ENCODE peak calls at places on chromosome 9, in seven cellular contexts. One of them, this sample, is unnamed.

GRCh38 chr9:137441289-137441934 is at the start of gene ENTPD8:
- DNase-seq in T-helper 1 cell: no peak
- DNase-seq in naive B cell: no peak
- DNase-seq in stimulated activated CD4-positive, alpha-beta T cell treated with anti-CD3 and anti-CD28 coated beads, Interleukin-1b, Interleukin-23, amount 100 ng/mL, for 24 hours: no peak
- DNase-seq in midbrain: no peak
- DNase-seq in fibroblast of the conjunctiva: no peak
- DNase-seq in transverse colon: peak; percentile 89
- DNase-seq in this sample: no peak

GRCh38 chr9:131410051-131410491 is 16.2 kb downstream of the PRRC2B start:
- DNase-seq in T-helper 1 cell: no peak
- DNase-seq in naive B cell: no peak
- DNase-seq in stimulated activated CD4-positive, alpha-beta T cell treated with anti-CD3 and anti-CD28 coated beads, Interleukin-1b, Interleukin-23, amount 100 ng/mL, for 24 hours: no peak
- DNase-seq in midbrain: no peak
- DNase-seq in fibroblast of the conjunctiva: no peak
- DNase-seq in transverse colon: no peak
- DNase-seq in this sample: no peak

GRCh38 chr9:22976454-22976853 is 529.8 kb downstream of the DMRTA1 start:
- DNase-seq in T-helper 1 cell: no peak
- DNase-seq in naive B cell: no peak
- DNase-seq in stimulated activated CD4-positive, alpha-beta T cell treated with anti-CD3 and anti-CD28 coated beads, Interleukin-1b, Interleukin-23, amount 100 ng/mL, for 24 hours: no peak
- DNase-seq in midbrain: no peak
- DNase-seq in fibroblast of the conjunctiva: no peak
- DNase-seq in transverse colon: no peak
- DNase-seq in this sample: no peak

GRCh38 chr9:34171753-34172535 is 6.9 kb upstream of the UBAP1 start:
- DNase-seq in T-helper 1 cell: peak; percentile 26
- DNase-seq in naive B cell: peak; percentile 77
- DNase-seq in stimulated activated CD4-positive, alpha-beta T cell treated with anti-CD3 and anti-CD28 coated beads, Interleukin-1b, Interleukin-23, amount 100 ng/mL, for 24 hours: no peak
- DNase-seq in midbrain: peak; percentile 15
- DNase-seq in fibroblast of the conjunctiva: no peak
- DNase-seq in transverse colon: peak; percentile 32
- DNase-seq in this sample: no peak

GRCh38 chr9:36008774-36009300 is 27.9 kb upstream of the RECK start:
- DNase-seq in T-helper 1 cell: peak; percentile 49
- DNase-seq in naive B cell: peak; percentile 29
- DNase-seq in stimulated activated CD4-positive, alpha-beta T cell treated with anti-CD3 and anti-CD28 coated beads, Interleukin-1b, Interleukin-23, amount 100 ng/mL, for 24 hours: peak; percentile 26
- DNase-seq in midbrain: peak; percentile 56
- DNase-seq in fibroblast of the conjunctiva: peak; percentile 53
- DNase-seq in transverse colon: peak; percentile 74
- DNase-seq in this sample: peak; percentile 77

GRCh38 chr9:134982311-134982710 is 64.6 kb upstream of the FCN1 start:
- DNase-seq in T-helper 1 cell: no peak
- DNase-seq in naive B cell: no peak
- DNase-seq in stimulated activated CD4-positive, alpha-beta T cell treated with anti-CD3 and anti-CD28 coated beads, Interleukin-1b, Interleukin-23, amount 100 ng/mL, for 24 hours: no peak
- DNase-seq in midbrain: no peak
- DNase-seq in fibroblast of the conjunctiva: no peak
- DNase-seq in transverse colon: no peak
- DNase-seq in this sample: no peak

GRCh38 chr9:107491081-107492053 is 1.8 kb upstream of the KLF4 start:
- DNase-seq in T-helper 1 cell: no peak
- DNase-seq in naive B cell: peak; percentile 26
- DNase-seq in stimulated activated CD4-positive, alpha-beta T cell treated with anti-CD3 and anti-CD28 coated beads, Interleukin-1b, Interleukin-23, amount 100 ng/mL, for 24 hours: no peak
- DNase-seq in midbrain: no peak
- DNase-seq in fibroblast of the conjunctiva: no peak
- DNase-seq in transverse colon: peak; percentile 35
- DNase-seq in this sample: peak; percentile 46

GRCh38 chr9:110351009-110351467 is 13.4 kb upstream of the TXNDC8 start:
- DNase-seq in T-helper 1 cell: no peak
- DNase-seq in naive B cell: no peak
- DNase-seq in stimulated activated CD4-positive, alpha-beta T cell treated with anti-CD3 and anti-CD28 coated beads, Interleukin-1b, Interleukin-23, amount 100 ng/mL, for 24 hours: no peak
- DNase-seq in midbrain: no peak
- DNase-seq in fibroblast of the conjunctiva: peak; percentile 36
- DNase-seq in transverse colon: no peak
- DNase-seq in this sample: no peak

GRCh38 chr9:76593011-76593347 is 134.0 kb downstream of the GCNT1 start:
- DNase-seq in T-helper 1 cell: no peak
- DNase-seq in naive B cell: no peak
- DNase-seq in stimulated activated CD4-positive, alpha-beta T cell treated with anti-CD3 and anti-CD28 coated beads, Interleukin-1b, Interleukin-23, amount 100 ng/mL, for 24 hours: no peak
- DNase-seq in midbrain: no peak
- DNase-seq in fibroblast of the conjunctiva: no peak
- DNase-seq in transverse colon: no peak
- DNase-seq in this sample: no peak

GRCh38 chr9:93126825-93127368 is 7.2 kb downstream of the NINJ1 start:
- DNase-seq in T-helper 1 cell: no peak
- DNase-seq in naive B cell: no peak
- DNase-seq in stimulated activated CD4-positive, alpha-beta T cell treated with anti-CD3 and anti-CD28 coated beads, Interleukin-1b, Interleukin-23, amount 100 ng/mL, for 24 hours: no peak
- DNase-seq in midbrain: no peak
- DNase-seq in fibroblast of the conjunctiva: no peak
- DNase-seq in transverse colon: peak; percentile 16
- DNase-seq in this sample: peak; percentile 55

GRCh38 chr9:131835132-131835910 is 95.4 kb upstream of the RAPGEF1 start:
- DNase-seq in T-helper 1 cell: no peak
- DNase-seq in naive B cell: no peak
- DNase-seq in stimulated activated CD4-positive, alpha-beta T cell treated with anti-CD3 and anti-CD28 coated beads, Interleukin-1b, Interleukin-23, amount 100 ng/mL, for 24 hours: no peak
- DNase-seq in midbrain: no peak
- DNase-seq in fibroblast of the conjunctiva: no peak
- DNase-seq in transverse colon: no peak
- DNase-seq in this sample: no peak

GRCh38 chr9:38200431-38200830 is 131.4 kb upstream of the SHB start:
- DNase-seq in T-helper 1 cell: no peak
- DNase-seq in naive B cell: no peak
- DNase-seq in stimulated activated CD4-positive, alpha-beta T cell treated with anti-CD3 and anti-CD28 coated beads, Interleukin-1b, Interleukin-23, amount 100 ng/mL, for 24 hours: no peak
- DNase-seq in midbrain: no peak
- DNase-seq in fibroblast of the conjunctiva: no peak
- DNase-seq in transverse colon: no peak
- DNase-seq in this sample: peak; percentile 18

GRCh38 chr9:36831381-36832231 is 202.5 kb downstream of the PAX5 start:
- DNase-seq in T-helper 1 cell: no peak
- DNase-seq in naive B cell: no peak
- DNase-seq in stimulated activated CD4-positive, alpha-beta T cell treated with anti-CD3 and anti-CD28 coated beads, Interleukin-1b, Interleukin-23, amount 100 ng/mL, for 24 hours: no peak
- DNase-seq in midbrain: no peak
- DNase-seq in fibroblast of the conjunctiva: no peak
- DNase-seq in transverse colon: no peak
- DNase-seq in this sample: no peak

GRCh38 chr9:97387936-97388684 is 23.8 kb upstream of the TDRD7 start:
- DNase-seq in T-helper 1 cell: no peak
- DNase-seq in naive B cell: no peak
- DNase-seq in stimulated activated CD4-positive, alpha-beta T cell treated with anti-CD3 and anti-CD28 coated beads, Interleukin-1b, Interleukin-23, amount 100 ng/mL, for 24 hours: no peak
- DNase-seq in midbrain: no peak
- DNase-seq in fibroblast of the conjunctiva: no peak
- DNase-seq in transverse colon: no peak
- DNase-seq in this sample: peak; percentile 9

GRCh38 chr9:128362774-128363173 is 8.4 kb upstream of the URM1 start:
- DNase-seq in T-helper 1 cell: no peak
- DNase-seq in naive B cell: no peak
- DNase-seq in stimulated activated CD4-positive, alpha-beta T cell treated with anti-CD3 and anti-CD28 coated beads, Interleukin-1b, Interleukin-23, amount 100 ng/mL, for 24 hours: no peak
- DNase-seq in midbrain: no peak
- DNase-seq in fibroblast of the conjunctiva: no peak
- DNase-seq in transverse colon: no peak
- DNase-seq in this sample: no peak

GRCh38 chr9:15720861-15721260 is 168.0 kb downstream of the CCDC171 start:
- DNase-seq in T-helper 1 cell: no peak
- DNase-seq in naive B cell: no peak
- DNase-seq in stimulated activated CD4-positive, alpha-beta T cell treated with anti-CD3 and anti-CD28 coated beads, Interleukin-1b, Interleukin-23, amount 100 ng/mL, for 24 hours: no peak
- DNase-seq in midbrain: no peak
- DNase-seq in fibroblast of the conjunctiva: no peak
- DNase-seq in transverse colon: no peak
- DNase-seq in this sample: no peak

GRCh38 chr9:110049699-110050450 is 158.1 kb downstream of the C9orf152 start:
- DNase-seq in T-helper 1 cell: no peak
- DNase-seq in naive B cell: peak; percentile 11
- DNase-seq in stimulated activated CD4-positive, alpha-beta T cell treated with anti-CD3 and anti-CD28 coated beads, Interleukin-1b, Interleukin-23, amount 100 ng/mL, for 24 hours: no peak
- DNase-seq in midbrain: no peak
- DNase-seq in fibroblast of the conjunctiva: no peak
- DNase-seq in transverse colon: peak; percentile 40
- DNase-seq in this sample: peak; percentile 18

GRCh38 chr9:131433302-131433854 is 39.5 kb downstream of the PRRC2B start:
- DNase-seq in T-helper 1 cell: no peak
- DNase-seq in naive B cell: no peak
- DNase-seq in stimulated activated CD4-positive, alpha-beta T cell treated with anti-CD3 and anti-CD28 coated beads, Interleukin-1b, Interleukin-23, amount 100 ng/mL, for 24 hours: no peak
- DNase-seq in midbrain: no peak
- DNase-seq in fibroblast of the conjunctiva: no peak
- DNase-seq in transverse colon: no peak
- DNase-seq in this sample: no peak

GRCh38 chr9:80892703-80893102 is 796.6 kb downstream of the TLE1 start:
- DNase-seq in T-helper 1 cell: no peak
- DNase-seq in naive B cell: no peak
- DNase-seq in stimulated activated CD4-positive, alpha-beta T cell treated with anti-CD3 and anti-CD28 coated beads, Interleukin-1b, Interleukin-23, amount 100 ng/mL, for 24 hours: no peak
- DNase-seq in midbrain: no peak
- DNase-seq in fibroblast of the conjunctiva: no peak
- DNase-seq in transverse colon: no peak
- DNase-seq in this sample: no peak

GRCh38 chr9:133801739-133802138 is 63.6 kb upstream of the SARDH start:
- DNase-seq in T-helper 1 cell: no peak
- DNase-seq in naive B cell: no peak
- DNase-seq in stimulated activated CD4-positive, alpha-beta T cell treated with anti-CD3 and anti-CD28 coated beads, Interleukin-1b, Interleukin-23, amount 100 ng/mL, for 24 hours: no peak
- DNase-seq in midbrain: no peak
- DNase-seq in fibroblast of the conjunctiva: no peak
- DNase-seq in transverse colon: no peak
- DNase-seq in this sample: no peak

GRCh38 chr9:110404473-110404872 is 66.8 kb upstream of the TXNDC8 start:
- DNase-seq in T-helper 1 cell: no peak
- DNase-seq in naive B cell: no peak
- DNase-seq in stimulated activated CD4-positive, alpha-beta T cell treated with anti-CD3 and anti-CD28 coated beads, Interleukin-1b, Interleukin-23, amount 100 ng/mL, for 24 hours: no peak
- DNase-seq in midbrain: no peak
- DNase-seq in fibroblast of the conjunctiva: no peak
- DNase-seq in transverse colon: no peak
- DNase-seq in this sample: no peak

GRCh38 chr9:105957830-105958229 is 263.5 kb downstream of the TMEM38B start:
- DNase-seq in T-helper 1 cell: no peak
- DNase-seq in naive B cell: no peak
- DNase-seq in stimulated activated CD4-positive, alpha-beta T cell treated with anti-CD3 and anti-CD28 coated beads, Interleukin-1b, Interleukin-23, amount 100 ng/mL, for 24 hours: no peak
- DNase-seq in midbrain: no peak
- DNase-seq in fibroblast of the conjunctiva: no peak
- DNase-seq in transverse colon: no peak
- DNase-seq in this sample: no peak

GRCh38 chr9:14633906-14634565 is 59.2 kb downstream of the ZDHHC21 start:
- DNase-seq in T-helper 1 cell: no peak
- DNase-seq in naive B cell: no peak
- DNase-seq in stimulated activated CD4-positive, alpha-beta T cell treated with anti-CD3 and anti-CD28 coated beads, Interleukin-1b, Interleukin-23, amount 100 ng/mL, for 24 hours: no peak
- DNase-seq in midbrain: no peak
- DNase-seq in fibroblast of the conjunctiva: no peak
- DNase-seq in transverse colon: no peak
- DNase-seq in this sample: no peak

GRCh38 chr9:38441347-38442085 is 17.3 kb upstream of the IGFBPL1 start:
- DNase-seq in T-helper 1 cell: no peak
- DNase-seq in naive B cell: no peak
- DNase-seq in stimulated activated CD4-positive, alpha-beta T cell treated with anti-CD3 and anti-CD28 coated beads, Interleukin-1b, Interleukin-23, amount 100 ng/mL, for 24 hours: no peak
- DNase-seq in midbrain: no peak
- DNase-seq in fibroblast of the conjunctiva: no peak
- DNase-seq in transverse colon: no peak
- DNase-seq in this sample: no peak

GRCh38 chr9:79387091-79387490 is 184.7 kb upstream of the TLE4 start:
- DNase-seq in T-helper 1 cell: no peak
- DNase-seq in naive B cell: no peak
- DNase-seq in stimulated activated CD4-positive, alpha-beta T cell treated with anti-CD3 and anti-CD28 coated beads, Interleukin-1b, Interleukin-23, amount 100 ng/mL, for 24 hours: no peak
- DNase-seq in midbrain: no peak
- DNase-seq in fibroblast of the conjunctiva: no peak
- DNase-seq in transverse colon: no peak
- DNase-seq in this sample: no peak

GRCh38 chr9:116005267-116005666 is 148.3 kb upstream of the PAPPA start:
- DNase-seq in T-helper 1 cell: no peak
- DNase-seq in naive B cell: no peak
- DNase-seq in stimulated activated CD4-positive, alpha-beta T cell treated with anti-CD3 and anti-CD28 coated beads, Interleukin-1b, Interleukin-23, amount 100 ng/mL, for 24 hours: no peak
- DNase-seq in midbrain: no peak
- DNase-seq in fibroblast of the conjunctiva: no peak
- DNase-seq in transverse colon: no peak
- DNase-seq in this sample: no peak

GRCh38 chr9:129889461-129889935 is 54.2 kb downstream of the USP20 start:
- DNase-seq in T-helper 1 cell: no peak
- DNase-seq in naive B cell: peak; percentile 51
- DNase-seq in stimulated activated CD4-positive, alpha-beta T cell treated with anti-CD3 and anti-CD28 coated beads, Interleukin-1b, Interleukin-23, amount 100 ng/mL, for 24 hours: no peak
- DNase-seq in midbrain: no peak
- DNase-seq in fibroblast of the conjunctiva: no peak
- DNase-seq in transverse colon: no peak
- DNase-seq in this sample: no peak

GRCh38 chr9:87276851-87277251 is 220.8 kb upstream of the DAPK1 start:
- DNase-seq in T-helper 1 cell: no peak
- DNase-seq in naive B cell: no peak
- DNase-seq in stimulated activated CD4-positive, alpha-beta T cell treated with anti-CD3 and anti-CD28 coated beads, Interleukin-1b, Interleukin-23, amount 100 ng/mL, for 24 hours: no peak
- DNase-seq in midbrain: no peak
- DNase-seq in fibroblast of the conjunctiva: no peak
- DNase-seq in transverse colon: no peak
- DNase-seq in this sample: no peak

GRCh38 chr9:14056235-14056930 is 257.6 kb downstream of the NFIB start:
- DNase-seq in T-helper 1 cell: no peak
- DNase-seq in naive B cell: no peak
- DNase-seq in stimulated activated CD4-positive, alpha-beta T cell treated with anti-CD3 and anti-CD28 coated beads, Interleukin-1b, Interleukin-23, amount 100 ng/mL, for 24 hours: no peak
- DNase-seq in midbrain: no peak
- DNase-seq in fibroblast of the conjunctiva: no peak
- DNase-seq in transverse colon: no peak
- DNase-seq in this sample: no peak

GRCh38 chr9:115591584-115591984 is 473.6 kb upstream of the TNC start:
- DNase-seq in T-helper 1 cell: no peak
- DNase-seq in naive B cell: no peak
- DNase-seq in stimulated activated CD4-positive, alpha-beta T cell treated with anti-CD3 and anti-CD28 coated beads, Interleukin-1b, Interleukin-23, amount 100 ng/mL, for 24 hours: no peak
- DNase-seq in midbrain: peak; percentile 16
- DNase-seq in fibroblast of the conjunctiva: peak; percentile 98
- DNase-seq in transverse colon: peak; percentile 59
- DNase-seq in this sample: peak; percentile 55

GRCh38 chr9:124353811-124354274 is 61.4 kb downstream of the PSMB7 start:
- DNase-seq in T-helper 1 cell: no peak
- DNase-seq in naive B cell: no peak
- DNase-seq in stimulated activated CD4-positive, alpha-beta T cell treated with anti-CD3 and anti-CD28 coated beads, Interleukin-1b, Interleukin-23, amount 100 ng/mL, for 24 hours: no peak
- DNase-seq in midbrain: no peak
- DNase-seq in fibroblast of the conjunctiva: peak; percentile 27
- DNase-seq in transverse colon: no peak
- DNase-seq in this sample: no peak

GRCh38 chr9:89470239-89470638 is 27.7 kb downstream of the SEMA4D start:
- DNase-seq in T-helper 1 cell: no peak
- DNase-seq in naive B cell: no peak
- DNase-seq in stimulated activated CD4-positive, alpha-beta T cell treated with anti-CD3 and anti-CD28 coated beads, Interleukin-1b, Interleukin-23, amount 100 ng/mL, for 24 hours: no peak
- DNase-seq in midbrain: no peak
- DNase-seq in fibroblast of the conjunctiva: no peak
- DNase-seq in transverse colon: no peak
- DNase-seq in this sample: no peak

GRCh38 chr9:33393581-33393980 is 8.8 kb downstream of the AQP7 start:
- DNase-seq in T-helper 1 cell: no peak
- DNase-seq in naive B cell: no peak
- DNase-seq in stimulated activated CD4-positive, alpha-beta T cell treated with anti-CD3 and anti-CD28 coated beads, Interleukin-1b, Interleukin-23, amount 100 ng/mL, for 24 hours: no peak
- DNase-seq in midbrain: no peak
- DNase-seq in fibroblast of the conjunctiva: no peak
- DNase-seq in transverse colon: no peak
- DNase-seq in this sample: peak; percentile 58